ENCODE peak calls at places on chromosomes 2 and 18, in seven cellular contexts. R is A549, S is upper lobe of left lung, K is GM12878, F is ovary, X is sigmoid colon, V is tibial nerve. U is an unnamed sample.

GRCh38 chr18:42861259-42861658 is 254.2 kb downstream of the RIT2 start:
- DNase-seq in V (no peak), R (no peak), F (no peak), X (no peak), K (no peak), S (no peak), U (no peak)

GRCh38 chr18:70422061-70422965 is 133.5 kb downstream of the SOCS6 start:
- DNase-seq in V (peak; percentile 67), F (no peak), K (no peak), X (peak; percentile 84), S (peak; percentile 89), R (peak; percentile 96), U (peak; percentile 68)

GRCh38 chr18:77088977-77089795 is 43.4 kb downstream of the MBP start:
- DNase-seq in S (peak; percentile 79), K (no peak), F (no peak), R (no peak), X (no peak), V (no peak), U (no peak)

GRCh38 chr2:33104052-33104623 is 157.4 kb downstream of the LTBP1 start:
- DNase-seq in K (no peak), S (no peak), X (no peak), R (peak; percentile 57), F (no peak), V (no peak), U (no peak)

GRCh38 chr18:10124557-10124956 is 210.7 kb downstream of the VAPA start:
- DNase-seq in K (no peak), X (no peak), R (no peak), F (no peak), V (no peak), S (no peak), U (no peak)

GRCh38 chr2:203656522-203657287 is 49.7 kb upstream of the CD28 start:
- DNase-seq in S (peak; percentile 89), V (peak; percentile 45), R (peak; percentile 76), F (no peak), K (no peak), X (peak; percentile 77), U (peak; percentile 82)

GRCh38 chr2:217151509-217152206 is 291.8 kb upstream of the TNP1 start:
- DNase-seq in F (no peak), X (no peak), S (no peak), K (no peak), V (peak; percentile 28), R (no peak), U (no peak)

GRCh38 chr2:201357216-201357615 is at the start of gene FLACC1:
- DNase-seq in V (no peak), S (no peak), R (peak; percentile 57), K (no peak), F (no peak), X (no peak), U (no peak)

GRCh38 chr2:8534729-8535397 is 147.0 kb upstream of the ID2 start:
- DNase-seq in X (peak; percentile 86), R (no peak), F (peak; percentile 76), S (peak; percentile 82), K (no peak), V (peak; percentile 46), U (peak; percentile 52)

GRCh38 chr18:9092665-9093064 is 9.8 kb upstream of the NDUFV2 start:
- DNase-seq in K (no peak), V (no peak), S (no peak), X (no peak), R (peak; percentile 84), F (no peak), U (no peak)

GRCh38 chr2:232624554-232624842 is 8.9 kb upstream of the EFHD1 start:
- DNase-seq in K (no peak), V (no peak), S (no peak), X (no peak), F (no peak), R (no peak), U (no peak)

GRCh38 chr2:182824056-182824758 is 42.2 kb downstream of the FRZB start:
- DNase-seq in V (no peak), K (no peak), S (no peak), R (no peak), X (no peak), F (no peak), U (peak; percentile 10)

GRCh38 chr2:88090446-88091283 is 23.0 kb downstream of the SMYD1 start:
- DNase-seq in F (no peak), V (no peak), R (no peak), K (no peak), X (no peak), S (no peak), U (no peak)

GRCh38 chr2:72803626-72804320 is 22.1 kb downstream of the EXOC6B start:
- DNase-seq in V (no peak), X (no peak), K (no peak), R (no peak), S (no peak), F (no peak), U (no peak)

GRCh38 chr2:230903251-230904150 is 21.5 kb downstream of the GPR55 start:
- DNase-seq in S (peak; percentile 4), F (no peak), K (no peak), V (no peak), R (no peak), X (peak; percentile 38), U (peak; percentile 7)

GRCh38 chr2:233262562-233262961 is 11.1 kb downstream of the ATG16L1 start:
- DNase-seq in S (no peak), X (no peak), K (no peak), R (no peak), F (no peak), V (no peak), U (no peak)

GRCh38 chr2:199470672-199471442 is 13.1 kb upstream of the SATB2 start:
- DNase-seq in R (no peak), S (no peak), V (no peak), F (no peak), X (no peak), K (no peak), U (peak; percentile 26)

GRCh38 chr2:199470361-199470671 is 12.6 kb upstream of the SATB2 start:
- DNase-seq in R (no peak), F (no peak), V (no peak), K (no peak), S (no peak), X (no peak), U (no peak)

GRCh38 chr2:199471443-199472057 is 13.8 kb upstream of the SATB2 start:
- DNase-seq in V (peak; percentile 38), S (peak; percentile 59), F (no peak), R (peak; percentile 71), X (no peak), K (no peak), U (peak; percentile 83)

GRCh38 chr2:199468561-199469513 is 11.1 kb upstream of the SATB2 start:
- DNase-seq in S (no peak), K (no peak), R (no peak), X (peak; percentile 62), F (no peak), V (no peak), U (peak; percentile 85)

DNA sequence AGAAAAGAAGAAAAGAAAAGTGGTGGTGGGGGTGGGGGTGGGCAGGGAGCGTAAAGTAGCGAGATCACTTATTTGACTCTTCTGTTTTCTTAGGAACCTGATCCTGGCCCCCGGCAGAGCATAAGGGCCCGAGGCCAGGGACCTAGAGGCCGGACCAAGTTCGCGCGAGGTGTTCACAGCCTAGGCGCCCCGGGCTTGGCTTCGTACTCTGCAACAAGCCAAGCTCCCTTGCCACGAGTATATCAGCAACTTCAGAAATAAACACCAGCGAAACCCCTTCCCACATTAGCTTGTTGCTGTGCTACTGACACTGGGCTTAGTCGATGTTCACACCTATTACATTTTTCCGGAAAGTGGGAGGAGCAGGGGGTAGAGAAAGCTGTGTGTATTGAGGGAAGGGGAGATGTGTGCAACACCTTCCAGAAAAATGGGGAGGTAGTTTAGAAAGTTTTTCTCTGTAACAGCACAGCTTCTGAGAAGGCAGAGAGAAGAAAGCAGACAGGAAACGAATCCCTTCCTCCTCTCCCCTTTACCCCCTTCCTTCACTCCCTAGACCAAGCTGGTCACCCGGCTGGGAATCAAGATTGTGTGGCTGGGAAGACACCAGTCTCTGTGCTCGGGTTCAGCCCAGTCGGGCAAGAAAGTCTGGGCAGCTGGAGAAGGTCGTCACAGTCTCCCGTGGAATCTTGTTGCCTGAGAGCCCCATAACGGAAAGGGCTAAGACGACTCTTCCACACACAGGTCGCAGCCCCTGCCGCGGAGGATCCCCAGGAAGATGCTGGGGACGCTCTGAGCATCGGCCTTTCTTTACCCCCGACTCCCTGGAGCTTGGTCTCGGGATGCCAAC is 12.0 kb upstream of the SATB2 start:
- DNase-seq in F (no peak), X (no peak), K (no peak), S (no peak), V (no peak), R (no peak), U (peak; percentile 29)
- H3K4me3 ChIP-seq in F (peak overlapping the region; percentile 0), X (no peak overlapping the region), K (no peak overlapping the region), S (peak overlapping the region; percentile 16), V (no peak overlapping the region), R (no peak overlapping the region), U (peak overlapping the region; percentile 98)

GRCh38 chr2:218615868-218616315 is 8.2 kb downstream of the PLCD4 start:
- DNase-seq in V (no peak), F (no peak), R (no peak), K (no peak), S (no peak), X (peak; percentile 91), U (peak; percentile 53)
- TF ChIP-seq EP300 in V (no peak), F (no peak), R (no peak), K (no peak), S (no peak), X (peak; percentile 31), U (no peak)

DNA sequence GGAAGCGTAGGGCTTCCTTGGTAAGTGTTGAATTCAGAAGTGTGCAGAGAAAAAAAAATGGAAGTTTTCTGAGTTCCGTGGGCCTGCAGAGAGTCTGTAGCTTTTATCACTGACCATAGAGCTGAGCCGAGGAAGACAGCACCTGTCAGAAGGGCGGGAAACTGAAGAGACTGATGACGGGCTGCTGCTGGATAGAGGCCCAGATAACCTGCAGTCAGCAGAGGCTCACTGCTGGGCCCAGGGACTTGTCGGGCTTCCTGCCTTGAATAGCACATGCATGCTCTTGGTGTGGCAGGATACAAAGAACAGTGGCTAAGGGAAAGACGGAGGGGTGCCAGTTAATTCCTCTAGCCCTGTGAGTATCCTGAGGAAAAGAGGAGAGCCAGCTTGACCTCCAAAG is 166.4 kb downstream of the MGAT5 start:
- DNase-seq in R (no peak), K (no peak), F (no peak), X (no peak), S (no peak), V (no peak), U (no peak)
- TF ChIP-seq CTCF in R (no peak), K (no peak), F (no peak), X (no peak), S (no peak), V (no peak), U (no peak)

GRCh38 chr2:216112926-216113325 is 3.8 kb downstream of the XRCC5 start:
- DNase-seq in F (no peak), S (no peak), X (no peak), R (no peak), V (no peak), K (no peak), U (no peak)

GRCh38 chr2:216110620-216111019 is 1.5 kb downstream of the XRCC5 start:
- DNase-seq in R (no peak), X (no peak), V (no peak), S (no peak), F (no peak), K (no peak), U (no peak)

GRCh38 chr2:216108967-216109921 is at the start of gene XRCC5:
- DNase-seq in S (peak; percentile 95), F (peak; percentile 94), V (peak; percentile 92), R (peak; percentile 98), K (peak; percentile 96), X (peak; percentile 98), U (peak; percentile 99)

GRCh38 chr2:216109962-216110614 is 940 bp downstream of the XRCC5 start:
- DNase-seq in R (peak; percentile 36), V (no peak), K (no peak), F (no peak), X (no peak), S (no peak), U (no peak)

GRCh38 chr2:216111122-216111521 is 2.0 kb downstream of the XRCC5 start:
- DNase-seq in S (no peak), F (no peak), R (no peak), V (no peak), X (no peak), K (no peak), U (no peak)
- H3K4me3 ChIP-seq in S (no peak overlapping the region), F (no peak overlapping the region), R (no peak overlapping the region), V (no peak overlapping the region), X (no peak overlapping the region), K (peak overlapping the region; percentile 94), U (peak overlapping the region; percentile 98)